ENCODE peak calls at places on chromosomes 16 and 17, in four cellular contexts. One of them, this sample, is unnamed. For H3K4me1, the result is how much of the 10 kb centered on the place peaks cover.

GRCh38 chr17:11221721-11222120 is 19.3 kb upstream of the SHISA6 start:
- DNase-seq in A549: no peak
- DNase-seq in MM.1S: no peak
- DNase-seq in right lobe of liver: no peak
- DNase-seq in this sample: no peak

GRCh38 chr17:67833946-67834631 is 8.8 kb downstream of the BPTF start:
- DNase-seq in A549: no peak
- DNase-seq in MM.1S: no peak
- DNase-seq in right lobe of liver: no peak
- DNase-seq in this sample: no peak

GRCh38 chr17:17348872-17349723 is 45.9 kb downstream of the NT5M start:
- DNase-seq in A549: no peak
- DNase-seq in MM.1S: no peak
- DNase-seq in right lobe of liver: no peak
- DNase-seq in this sample: no peak

GRCh38 chr16:70470927-70471341 is 16.5 kb downstream of the FCSK start:
- DNase-seq in A549: peak
- DNase-seq in MM.1S: no peak
- DNase-seq in right lobe of liver: peak
- DNase-seq in this sample: no peak

GRCh38 chr16:24863582-24864437 is 18.0 kb downstream of the SLC5A11 start:
- DNase-seq in A549: no peak
- DNase-seq in MM.1S: no peak
- DNase-seq in right lobe of liver: no peak
- DNase-seq in this sample: no peak

GRCh38 chr16:73062640-73063283 is 14.8 kb upstream of the ZFHX3 start:
- DNase-seq in A549: no peak
- DNase-seq in MM.1S: no peak
- DNase-seq in right lobe of liver: no peak
- DNase-seq in this sample: no peak

GRCh38 chr16:5215911-5216310 is 118.3 kb upstream of the EEF2KMT start:
- DNase-seq in A549: no peak
- DNase-seq in MM.1S: no peak
- DNase-seq in right lobe of liver: no peak
- DNase-seq in this sample: no peak

GRCh38 chr16:1198194-1198593 is 26.9 kb downstream of the TPSG1 start:
- DNase-seq in A549: no peak
- DNase-seq in MM.1S: no peak
- DNase-seq in right lobe of liver: no peak
- DNase-seq in this sample: no peak

GRCh38 chr17:7840875-7841274 is 6.9 kb downstream of the KDM6B start:
- DNase-seq in A549: no peak
- DNase-seq in MM.1S: no peak
- DNase-seq in right lobe of liver: no peak
- DNase-seq in this sample: no peak

GRCh38 chr17:7842950-7843535 is 9.0 kb downstream of the KDM6B start:
- DNase-seq in A549: peak
- DNase-seq in MM.1S: peak
- DNase-seq in right lobe of liver: peak
- DNase-seq in this sample: peak

GRCh38 chr17:7841309-7841621 is 7.2 kb downstream of the KDM6B start:
- DNase-seq in A549: no peak
- DNase-seq in MM.1S: no peak
- DNase-seq in right lobe of liver: no peak
- DNase-seq in this sample: no peak

GRCh38 chr17:7842380-7842949 is 8.4 kb downstream of the KDM6B start:
- DNase-seq in A549: peak
- DNase-seq in MM.1S: peak
- DNase-seq in right lobe of liver: peak
- DNase-seq in this sample: peak

DNA sequence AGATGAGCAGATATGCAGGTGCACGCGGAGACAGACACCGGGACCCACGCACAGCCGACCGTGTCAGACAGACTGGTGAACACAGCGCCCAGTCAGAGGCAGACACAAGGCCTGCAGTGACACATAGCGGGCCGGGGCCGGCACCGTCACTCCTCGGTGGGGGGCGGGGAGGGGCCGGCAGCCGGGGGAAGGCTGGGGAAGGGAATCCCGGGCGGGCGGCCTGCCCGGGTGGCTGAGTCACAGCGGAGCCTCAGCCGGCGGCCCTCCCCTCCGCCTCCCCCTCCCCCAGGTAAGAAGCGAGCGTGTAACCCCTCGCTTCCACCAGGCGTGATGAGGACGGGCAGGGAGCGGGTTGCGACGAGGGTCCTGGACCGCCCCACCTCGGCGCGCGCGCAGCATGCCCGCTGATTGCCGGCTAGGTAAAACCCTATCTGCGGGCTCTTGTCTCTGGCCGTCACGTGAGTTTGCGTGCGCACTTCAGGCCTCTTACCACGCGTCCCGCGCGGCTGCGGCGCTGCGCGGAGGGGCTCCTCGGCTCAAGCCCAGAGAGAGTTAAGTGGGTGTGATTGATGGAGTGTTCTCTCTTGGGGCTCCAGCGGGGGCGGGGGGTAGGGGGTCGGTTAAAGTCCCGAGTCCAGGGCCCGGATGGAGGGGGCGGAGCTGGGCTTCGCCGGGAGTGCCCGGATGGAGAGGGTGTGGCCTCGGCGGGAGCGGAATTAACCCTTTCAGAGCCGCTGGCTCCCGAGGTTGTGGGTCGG is 7.8 kb downstream of the KDM6B start:
- DNase-seq in A549: peak
- DNase-seq in MM.1S: peak
- DNase-seq in right lobe of liver: peak
- DNase-seq in this sample: peak
- TF ChIP-seq CTCF in A549: peak
- TF ChIP-seq CTCF in MM.1S: peak
- TF ChIP-seq CTCF in right lobe of liver: peak
- TF ChIP-seq CTCF in this sample: no peak

GRCh38 chr17:47685556-47686275 is 8.2 kb upstream of the TBKBP1 start:
- DNase-seq in A549: no peak
- DNase-seq in MM.1S: no peak
- DNase-seq in right lobe of liver: no peak
- DNase-seq in this sample: no peak

GRCh38 chr17:47687748-47688147 is 6.2 kb upstream of the TBKBP1 start:
- DNase-seq in A549: no peak
- DNase-seq in MM.1S: peak
- DNase-seq in right lobe of liver: no peak
- DNase-seq in this sample: no peak

GRCh38 chr17:47686661-47687327 is 7.2 kb upstream of the TBKBP1 start:
- DNase-seq in A549: no peak
- DNase-seq in MM.1S: no peak
- DNase-seq in right lobe of liver: no peak
- DNase-seq in this sample: no peak

GRCh38 chr17:47687328-47687690 is 6.7 kb upstream of the TBKBP1 start:
- DNase-seq in A549: no peak
- DNase-seq in MM.1S: no peak
- DNase-seq in right lobe of liver: no peak
- DNase-seq in this sample: no peak

GRCh38 chr17:47686276-47686635 is 7.7 kb upstream of the TBKBP1 start:
- DNase-seq in A549: no peak
- DNase-seq in MM.1S: no peak
- DNase-seq in right lobe of liver: no peak
- DNase-seq in this sample: no peak
- H3K27ac ChIP-seq in A549: no peak
- H3K27ac ChIP-seq in MM.1S: no peak
- H3K27ac ChIP-seq in right lobe of liver: no peak
- H3K27ac ChIP-seq in this sample: no peak

DNA sequence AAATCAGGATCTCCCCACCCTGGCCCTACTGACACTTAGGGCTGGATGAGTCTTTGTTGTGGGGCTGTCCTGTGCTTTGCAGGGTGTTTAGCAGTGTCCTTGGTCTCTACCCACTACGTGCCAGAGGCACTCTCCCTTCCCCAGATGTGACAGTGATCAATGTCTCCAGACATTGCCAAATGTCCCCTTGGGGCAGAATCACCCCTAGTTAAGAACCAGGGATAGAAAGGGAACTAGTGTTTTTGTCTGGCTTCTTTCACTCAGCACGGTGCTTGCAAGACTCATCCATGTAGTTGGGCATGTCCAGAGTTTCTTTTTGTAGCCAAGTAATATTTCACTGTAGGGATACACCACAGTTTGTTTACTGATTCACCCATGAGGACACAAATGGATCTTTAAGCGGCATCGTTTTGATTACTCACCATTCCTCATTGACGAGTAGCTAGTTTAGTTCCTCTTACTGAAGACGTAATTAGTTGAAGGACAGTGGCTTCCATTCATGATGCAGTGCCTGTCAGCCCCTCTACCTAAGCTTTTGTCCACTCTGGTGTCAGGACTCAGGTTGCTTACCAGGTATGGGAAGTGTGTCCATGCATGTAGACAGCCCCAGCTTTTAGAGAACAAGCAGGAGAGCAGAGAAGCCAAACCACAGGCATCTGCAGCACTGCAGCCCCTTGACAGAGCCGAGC is 26.0 kb upstream of the ITGB4 start:
- DNase-seq in A549: no peak
- DNase-seq in MM.1S: no peak
- DNase-seq in right lobe of liver: no peak
- DNase-seq in this sample: no peak
- H3K4me1 ChIP-seq in A549: half or more
- H3K4me1 ChIP-seq in MM.1S: under half
- H3K4me1 ChIP-seq in right lobe of liver: under half
- H3K4me1 ChIP-seq in this sample: under half

GRCh38 chr17:39872700-39873099 is 4.7 kb downstream of the ZPBP2 start:
- DNase-seq in A549: no peak
- DNase-seq in MM.1S: peak
- DNase-seq in right lobe of liver: no peak
- DNase-seq in this sample: no peak
- TF ChIP-seq CTCF in A549: peak
- TF ChIP-seq CTCF in MM.1S: peak
- TF ChIP-seq CTCF in right lobe of liver: peak
- TF ChIP-seq CTCF in this sample: peak